ENCODE peak calls at places on chromosomes 6 and 20, in eight cellular contexts. S is naive thymus-derived CD4-positive, alpha-beta T cell; F is pancreas; Z is PC-3; N is heart left ventricle; M is Panc1; R is heart right ventricle; C is small intestine. B is an unnamed sample. For H3K9me3, the result is how much of the 10 kb centered on the place peaks cover.

GRCh38 chr6:50610562-50610961 is 102.8 kb upstream of the TFAP2D start:
- DNase-seq in S (no peak), F (no peak), Z (peak), N (no peak), M (no peak), R (no peak), C (no peak), B (no peak)

GRCh38 chr6:19444481-19444880 is 392.7 kb upstream of the ID4 start:
- DNase-seq in S (no peak), F (no peak), Z (peak), N (no peak), M (no peak), R (no peak), C (no peak), B (no peak)

GRCh38 chr6:18414102-18414501 is 27.0 kb downstream of the RNF144B start:
- DNase-seq in S (no peak), F (no peak), Z (no peak), N (no peak), M (no peak), R (no peak), C (no peak), B (no peak)

GRCh38 chr6:149925974-149926777 is 3.3 kb upstream of the RAET1G start:
- DNase-seq in S (peak), F (peak), Z (peak), N (peak), M (peak), R (peak), C (peak), B (peak)

GRCh38 chr6:37793067-37793466 is 26.5 kb upstream of the ZFAND3 start:
- DNase-seq in S (no peak), F (no peak), Z (no peak), N (no peak), M (no peak), R (no peak), C (no peak), B (no peak)

GRCh38 chr20:58374906-58375760 is 13.9 kb upstream of the VAPB start:
- DNase-seq in S (no peak), F (no peak), Z (no peak), N (peak), M (no peak), R (no peak), C (no peak), B (no peak)

GRCh38 chr20:24692429-24693190 is 223.2 kb downstream of the SYNDIG1 start:
- DNase-seq in S (no peak), F (no peak), Z (no peak), N (no peak), M (no peak), R (no peak), C (no peak), B (no peak)

GRCh38 chr6:38776515-38776914 is 61.4 kb downstream of the DNAH8 start:
- DNase-seq in S (no peak), F (no peak), Z (peak), N (no peak), M (no peak), R (no peak), C (no peak), B (no peak)

GRCh38 chr6:75621846-75622245 is 20.2 kb downstream of the SENP6 start:
- DNase-seq in S (no peak), F (no peak), Z (no peak), N (no peak), M (no peak), R (no peak), C (no peak), B (no peak)

GRCh38 chr6:53616450-53617357 is 48.9 kb downstream of the KLHL31 start:
- DNase-seq in S (no peak), F (no peak), Z (peak), N (no peak), M (no peak), R (no peak), C (no peak), B (no peak)

GRCh38 chr6:127938701-127939100 is 37.8 kb upstream of the THEMIS start:
- DNase-seq in S (no peak), F (no peak), Z (peak), N (no peak), M (no peak), R (no peak), C (no peak), B (no peak)

GRCh38 chr6:146028835-146029572 is at the start of gene GRM1:
- DNase-seq in S (no peak), F (no peak), Z (no peak), N (no peak), M (no peak), R (no peak), C (no peak), B (no peak)

GRCh38 chr6:114785235-114786127 is 442.7 kb upstream of the HS3ST5 start:
- DNase-seq in S (no peak), F (no peak), Z (peak), N (no peak), M (no peak), R (no peak), C (no peak), B (no peak)

GRCh38 chr6:110708295-110708965 is 106.8 kb downstream of the CDK19 start:
- DNase-seq in S (no peak), F (no peak), Z (no peak), N (no peak), M (no peak), R (no peak), C (no peak), B (no peak)

GRCh38 chr20:58109126-58109880 is 119.2 kb downstream of the ANKRD60 start:
- DNase-seq in S (no peak), F (no peak), Z (peak), N (no peak), M (no peak), R (no peak), C (peak), B (no peak)

GRCh38 chr6:30380464-30380863 is 35.5 kb downstream of the RPP21 start:
- DNase-seq in S (no peak), F (no peak), Z (no peak), N (no peak), M (no peak), R (no peak), C (no peak), B (no peak)

GRCh38 chr6:109453594-109454482 is 1.7 kb downstream of the MICAL1 start:
- DNase-seq in S (no peak), F (no peak), Z (no peak), N (no peak), M (no peak), R (peak), C (no peak), B (no peak)

GRCh38 chr20:14207591-14207990 is 129.8 kb downstream of the FLRT3 start:
- DNase-seq in S (no peak), F (no peak), Z (no peak), N (no peak), M (no peak), R (no peak), C (no peak), B (no peak)

GRCh38 chr20:17590245-17590644 is 20.4 kb downstream of the DSTN start:
- DNase-seq in S (no peak), F (no peak), Z (no peak), N (no peak), M (no peak), R (no peak), C (no peak), B (no peak)

GRCh38 chr20:56155625-56156024 is 92.9 kb upstream of the MC3R start:
- DNase-seq in S (no peak), F (no peak), Z (no peak), N (no peak), M (no peak), R (no peak), C (no peak), B (no peak)

GRCh38 chr6:54238407-54238806 is 69.8 kb upstream of the TINAG start:
- DNase-seq in S (no peak), F (no peak), Z (peak), N (peak), M (no peak), R (no peak), C (no peak), B (no peak)

GRCh38 chr20:4512891-4513550 is 208.7 kb upstream of the PRND start:
- DNase-seq in S (no peak), F (no peak), Z (peak), N (no peak), M (peak), R (no peak), C (peak), B (no peak)

GRCh38 chr6:111758608-111759293 is 114.5 kb downstream of the FYN start:
- DNase-seq in S (peak), F (no peak), Z (no peak), N (no peak), M (no peak), R (no peak), C (no peak), B (no peak)

GRCh38 chr6:47134476-47135189 is 92.5 kb upstream of the ADGRF1 start:
- DNase-seq in S (no peak), F (no peak), Z (peak), N (no peak), M (peak), R (no peak), C (peak), B (no peak)

GRCh38 chr20:38722708-38723068 is 1.6 kb upstream of the SLC32A1 start:
- DNase-seq in S (no peak), F (no peak), Z (no peak), N (no peak), M (no peak), R (no peak), C (no peak), B (no peak)

GRCh38 chr6:162377735-162378134 is 349.8 kb downstream of the PRKN start:
- DNase-seq in S (no peak), F (no peak), Z (no peak), N (no peak), M (no peak), R (no peak), C (no peak), B (no peak)

GRCh38 chr6:63644668-63645326 is 9.2 kb downstream of the PHF3 start:
- DNase-seq in S (no peak), F (no peak), Z (no peak), N (peak), M (no peak), R (no peak), C (no peak), B (no peak)

GRCh38 chr6:17361013-17361412 is 32.4 kb upstream of the CAP2 start:
- DNase-seq in S (no peak), F (no peak), Z (peak), N (no peak), M (no peak), R (no peak), C (no peak), B (no peak)

GRCh38 chr6:160767019-160767646 is 65.1 kb downstream of the PLG start:
- DNase-seq in S (peak), F (peak), Z (peak), N (peak), M (no peak), R (peak), C (peak), B (peak)

GRCh38 chr20:1893721-1894470 is 1.3 kb upstream of the SIRPA start:
- DNase-seq in S (no peak), F (no peak), Z (no peak), N (peak), M (no peak), R (no peak), C (no peak), B (no peak)

GRCh38 chr6:35919085-35919826 is 1.6 kb downstream of the SRPK1 start:
- DNase-seq in S (peak), F (no peak), Z (peak), N (no peak), M (no peak), R (no peak), C (peak), B (no peak)

GRCh38 chr20:46114449-46114848 is 3.7 kb upstream of the CD40 start:
- DNase-seq in S (no peak), F (no peak), Z (no peak), N (no peak), M (no peak), R (no peak), C (no peak), B (no peak)

GRCh38 chr20:59735917-59736316 is 131.6 kb downstream of the PHACTR3 start:
- DNase-seq in S (no peak), F (no peak), Z (no peak), N (no peak), M (no peak), R (no peak), C (no peak), B (no peak)

GRCh38 chr6:116280161-116280959 is 630 bp upstream of the TSPYL1 start:
- DNase-seq in S (no peak), F (no peak), Z (no peak), N (no peak), M (no peak), R (no peak), C (no peak), B (no peak)

GRCh38 chr6:7540595-7540994 is 876 bp upstream of the DSP start:
- DNase-seq in S (no peak), F (no peak), Z (no peak), N (no peak), M (no peak), R (peak), C (peak), B (no peak)

GRCh38 chr20:1301031-1301529 is 27.9 kb downstream of the SDCBP2 start:
- DNase-seq in S (peak), F (no peak), Z (peak), N (no peak), M (no peak), R (no peak), C (no peak), B (no peak)

GRCh38 chr6:154367839-154368695 is 11.5 kb upstream of the IPCEF1 start:
- DNase-seq in S (no peak), F (no peak), Z (peak), N (no peak), M (no peak), R (no peak), C (no peak), B (no peak)

GRCh38 chr20:33914871-33915270 is 78.8 kb upstream of the RALY start:
- DNase-seq in S (peak), F (no peak), Z (peak), N (no peak), M (peak), R (no peak), C (no peak), B (no peak)

GRCh38 chr6:12529364-12530019 is 187.1 kb upstream of the PHACTR1 start:
- DNase-seq in S (no peak), F (no peak), Z (no peak), N (no peak), M (no peak), R (no peak), C (no peak), B (no peak)

DNA sequence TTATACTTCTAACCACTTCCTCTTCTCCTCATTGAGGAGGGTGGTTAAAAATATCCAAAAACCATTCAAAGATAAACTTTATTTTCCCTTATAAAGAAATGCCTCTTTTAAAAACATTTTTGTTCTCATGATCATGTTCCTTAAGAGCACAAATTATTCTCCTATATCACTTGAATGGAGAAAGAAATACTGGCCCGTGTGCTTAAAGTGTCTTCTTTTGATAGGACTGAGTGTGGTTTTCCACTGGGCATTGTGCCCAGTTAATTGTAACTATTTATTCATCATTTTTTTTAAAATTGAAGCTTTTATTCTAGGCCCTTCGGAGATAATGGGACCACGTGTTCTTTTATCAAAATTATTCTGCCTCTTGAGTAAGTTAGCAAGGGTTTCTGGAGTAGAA is 871.5 kb downstream of the QKI start:
- DNase-seq in S (no peak), F (no peak), Z (no peak), N (no peak), M (no peak), R (no peak), C (no peak), B (no peak)
- H3K9me3 ChIP-seq in S (under half), F (under half), Z (under half), N (under half), M (under half), R (under half), C (under half), B (under half)

GRCh38 chr6:166005401-166005845 is 162.2 kb downstream of the TBXT start:
- DNase-seq in S (no peak), F (peak), Z (no peak), N (peak), M (no peak), R (peak), C (no peak), B (peak)
- H3K4me3 ChIP-seq in S (no peak), F (peak), Z (no peak), N (peak), M (no peak), R (peak), C (no peak), B (peak)

GRCh38 chr6:168363302-168363701 is 43.7 kb upstream of the DACT2 start:
- DNase-seq in S (no peak), F (no peak), Z (no peak), N (no peak), M (no peak), R (no peak), C (no peak), B (peak)
- H3K9me3 ChIP-seq in S (under half), F (under half), Z (under half), N (under half), M (under half), R (under half), C (under half), B (under half)

GRCh38 chr6:26604026-26604425 is 7.3 kb downstream of the ABT1 start:
- DNase-seq in S (no peak), F (no peak), Z (no peak), N (no peak), M (no peak), R (no peak), C (no peak), B (no peak)

GRCh38 chr6:26609463-26609862 is 12.7 kb downstream of the ABT1 start:
- DNase-seq in S (no peak), F (no peak), Z (no peak), N (no peak), M (no peak), R (no peak), C (no peak), B (no peak)

GRCh38 chr6:26611599-26611998 is 14.8 kb downstream of the ABT1 start:
- DNase-seq in S (no peak), F (no peak), Z (no peak), N (no peak), M (no peak), R (no peak), C (no peak), B (no peak)

GRCh38 chr6:26604797-26605196 is 8.0 kb downstream of the ABT1 start:
- DNase-seq in S (no peak), F (no peak), Z (no peak), N (no peak), M (no peak), R (no peak), C (no peak), B (no peak)

GRCh38 chr6:26607434-26608230 is 10.9 kb downstream of the ABT1 start:
- DNase-seq in S (peak), F (no peak), Z (peak), N (no peak), M (peak), R (no peak), C (peak), B (no peak)
- H3K4me3 ChIP-seq in S (peak), F (no peak), Z (peak), N (no peak), M (peak), R (peak), C (peak), B (peak)

GRCh38 chr20:41601742-41602141 is 16.4 kb downstream of the CHD6 start:
- DNase-seq in S (no peak), F (no peak), Z (no peak), N (no peak), M (no peak), R (no peak), C (no peak), B (no peak)
- H3K9me3 ChIP-seq in S (under half), F (under half), Z (under half), N (under half), M (under half), R (under half), C (under half), B (under half)

GRCh38 chr6:81758221-81758620 is 5.7 kb upstream of the TENT5A start:
- DNase-seq in S (no peak), F (no peak), Z (no peak), N (no peak), M (no peak), R (no peak), C (no peak), B (no peak)
- H3K4me3 ChIP-seq in S (no peak), F (no peak), Z (no peak), N (no peak), M (no peak), R (no peak), C (no peak), B (no peak)

GRCh38 chr6:168377481-168377850 is 57.9 kb upstream of the DACT2 start:
- DNase-seq in S (no peak), F (no peak), Z (no peak), N (peak), M (no peak), R (peak), C (no peak), B (peak)

GRCh38 chr6:168376811-168377480 is 57.4 kb upstream of the DACT2 start:
- DNase-seq in S (no peak), F (no peak), Z (no peak), N (no peak), M (no peak), R (no peak), C (no peak), B (peak)

GRCh38 chr6:168376120-168376519 is 56.5 kb upstream of the DACT2 start:
- DNase-seq in S (no peak), F (no peak), Z (no peak), N (no peak), M (no peak), R (no peak), C (no peak), B (peak)

GRCh38 chr6:168380956-168381605 is 59.9 kb upstream of the SMOC2 start:
- DNase-seq in S (no peak), F (no peak), Z (no peak), N (no peak), M (no peak), R (no peak), C (no peak), B (no peak)

DNA sequence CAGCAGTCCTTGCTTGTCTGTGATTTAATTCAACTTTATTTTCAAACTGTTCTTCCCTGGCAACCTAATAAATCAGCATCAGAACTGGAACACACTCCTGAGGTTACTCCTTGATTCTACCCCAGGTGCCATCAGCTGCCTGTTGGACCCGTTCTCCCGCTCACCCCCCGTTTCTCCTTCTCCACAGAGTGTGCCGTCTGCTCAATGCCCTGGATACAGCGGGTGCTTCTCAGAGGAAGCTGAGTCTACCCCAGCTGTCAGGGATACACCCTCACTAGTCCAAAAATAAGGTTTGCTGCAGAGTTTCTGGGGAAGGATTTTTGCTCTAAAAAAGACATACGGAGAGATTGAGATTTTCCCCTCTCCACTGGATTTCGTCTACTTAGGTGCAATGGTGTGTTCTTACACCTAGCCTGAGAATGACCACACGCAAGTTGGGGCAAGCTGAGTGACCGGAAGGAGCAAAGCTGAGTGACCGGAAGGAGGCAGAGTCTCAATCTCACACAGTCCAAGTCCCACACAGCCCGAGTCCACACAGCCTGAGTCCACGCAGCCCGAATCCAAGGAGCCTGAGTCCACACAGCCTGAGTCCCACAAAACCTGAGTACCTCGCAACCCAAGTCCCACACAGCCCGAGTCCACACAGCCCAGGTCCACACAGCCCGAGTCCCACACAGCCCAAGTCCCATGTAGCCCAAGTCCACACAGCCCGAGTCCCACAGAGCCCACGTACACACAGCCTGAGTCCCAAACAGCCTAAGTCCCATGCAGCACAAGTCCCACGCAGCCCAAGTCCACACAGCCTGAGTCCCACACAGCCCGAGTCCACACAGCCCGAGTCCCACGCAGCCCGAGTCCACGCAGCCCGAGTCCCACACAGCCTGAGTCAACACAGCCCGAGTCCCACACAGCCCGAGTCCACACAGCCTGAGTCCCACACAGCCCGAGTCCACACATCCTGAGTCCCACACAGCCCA is 58.6 kb upstream of the DACT2 start:
- DNase-seq in S (no peak), F (no peak), Z (no peak), N (no peak), M (no peak), R (no peak), C (no peak), B (peak)
- H3K9me3 ChIP-seq in S (under half), F (under half), Z (under half), N (under half), M (under half), R (under half), C (under half), B (under half)

GRCh38 chr6:44225579-44226325 is 2.4 kb downstream of the SLC29A1 start:
- DNase-seq in S (no peak), F (no peak), Z (no peak), N (no peak), M (no peak), R (no peak), C (no peak), B (no peak)
- H3K4me3 ChIP-seq in S (no peak), F (no peak), Z (no peak), N (no peak), M (peak), R (no peak), C (no peak), B (peak)

B was measured in tibial artery.